ENCODE peak calls at places on chromosomes 3 and 15, in four cellular contexts. D, Q, Y and N are unnamed samples.
A peak's percentile ranks its signal among the peaks of the same experiment; 100 is the strongest.

GRCh38 chr15:64599226-64599625 is 138.8 kb downstream of the ZNF609 start:
- DNase-seq in D (no peak), Q (no peak), Y (no peak), N (no peak)

GRCh38 chr3:52787672-52788625 is 6.6 kb upstream of the ITIH3 start:
- DNase-seq in D (no peak), Q (no peak), Y (no peak), N (no peak)

GRCh38 chr3:106333911-106334618 is 465.3 kb upstream of the CBLB start:
- DNase-seq in Q (no peak), D (no peak), Y (peak; percentile 89), N (peak; percentile 81)

GRCh38 chr3:179149951-179150350 is 1.8 kb downstream of the PIK3CA start:
- DNase-seq in Q (no peak), Y (peak; percentile 13), D (no peak), N (no peak)

GRCh38 chr15:73317651-73318462 is 50.9 kb downstream of the HCN4 start:
- DNase-seq in Q (no peak), Y (peak; percentile 12), D (no peak), N (no peak)

GRCh38 chr15:99343836-99344551 is 92.7 kb downstream of the LRRC28 start:
- DNase-seq in Y (no peak), Q (no peak), D (no peak), N (no peak)

GRCh38 chr3:30749230-30749629 is 142.8 kb downstream of the TGFBR2 start:
- DNase-seq in Y (no peak), Q (no peak), D (no peak), N (no peak)

GRCh38 chr15:29672446-29672845 is 149.8 kb downstream of the TJP1 start:
- DNase-seq in D (no peak), Y (no peak), Q (no peak), N (no peak)

GRCh38 chr15:75661041-75661778 is 13.5 kb downstream of the SNX33 start:
- DNase-seq in Y (peak; percentile 97), D (peak; percentile 72), Q (peak; percentile 92), N (no peak)

GRCh38 chr15:27059610-27060202 is 88.7 kb downstream of the GABRG3 start:
- DNase-seq in D (peak; percentile 19), Q (peak; percentile 76), Y (peak; percentile 35), N (peak; percentile 16)

GRCh38 chr3:56812749-56813655 is 11.3 kb upstream of the ARHGEF3 start:
- DNase-seq in Y (peak; percentile 48), D (no peak), Q (peak; percentile 45), N (no peak)

GRCh38 chr3:156456771-156457224 is 98.1 kb downstream of the SSR3 start:
- DNase-seq in Q (peak; percentile 83), D (no peak), Y (peak; percentile 44), N (no peak)

GRCh38 chr15:59313703-59314332 is 58.9 kb downstream of the MYO1E start:
- DNase-seq in Q (peak; percentile 73), Y (peak; percentile 58), D (no peak), N (no peak)

GRCh38 chr15:77457619-77458265 is 37.1 kb downstream of the HMG20A start:
- DNase-seq in Q (no peak), D (no peak), Y (peak; percentile 60), N (no peak)

GRCh38 chr3:60096403-60096802 is 1046.6 kb upstream of the CFAP20DC start:
- DNase-seq in Y (no peak), Q (no peak), D (no peak), N (no peak)

GRCh38 chr3:126947429-126947828 is 35.5 kb upstream of the PLXNA1 start:
- DNase-seq in Q (no peak), Y (no peak), D (no peak), N (no peak)

GRCh38 chr3:58495101-58495500 is 3.2 kb downstream of the KCTD6 start:
- DNase-seq in D (no peak), Y (no peak), Q (no peak), N (no peak)

GRCh38 chr3:74584782-74585181 is 29.7 kb downstream of the CNTN3 start:
- DNase-seq in Y (no peak), Q (no peak), D (no peak), N (no peak)

GRCh38 chr3:148158210-148158609 is 539.5 kb upstream of the AGTR1 start:
- DNase-seq in Y (peak; percentile 93), D (peak; percentile 65), Q (no peak), N (peak; percentile 10)

GRCh38 chr3:106392905-106393304 is 524.1 kb upstream of the CBLB start:
- DNase-seq in D (no peak), Q (no peak), Y (peak; percentile 58), N (no peak)

GRCh38 chr3:69433938-69434263 is 48.0 kb upstream of the FRMD4B start:
- DNase-seq in Q (peak; percentile 55), D (no peak), Y (no peak), N (no peak)

GRCh38 chr3:104696470-104696869 is 670.2 kb upstream of the ALCAM start:
- DNase-seq in Q (no peak), Y (no peak), D (no peak), N (no peak)

GRCh38 chr15:100760357-100760903 is 119.2 kb upstream of the ALDH1A3 start:
- DNase-seq in D (no peak), Q (no peak), Y (no peak), N (no peak)

GRCh38 chr15:60535743-60536142 is 56.8 kb upstream of the ICE2 start:
- DNase-seq in D (no peak), Y (peak; percentile 19), Q (no peak), N (no peak)

GRCh38 chr3:17738921-17739320 is 3.5 kb downstream of the TBC1D5 start:
- DNase-seq in D (no peak), Y (no peak), Q (no peak), N (no peak)

GRCh38 chr15:59306520-59307163 is 66.0 kb downstream of the MYO1E start:
- DNase-seq in Y (no peak), D (no peak), Q (no peak), N (no peak)

GRCh38 chr3:127677541-127678314 is 5.0 kb downstream of the ABTB1 start:
- DNase-seq in Y (no peak), D (no peak), Q (no peak), N (no peak)

GRCh38 chr3:15303216-15303615 is 29.2 kb downstream of the SH3BP5 start:
- DNase-seq in Y (no peak), Q (no peak), D (no peak), N (no peak)

GRCh38 chr15:40040293-40040635 is 1.3 kb upstream of the SRP14 start:
- DNase-seq in Y (no peak), D (no peak), Q (no peak), N (no peak)
- H3K4me3 ChIP-seq in Y (no peak overlapping the region), D (no peak overlapping the region), Q (no peak overlapping the region), N (peak overlapping the region; percentile 90)

GRCh38 chr15:68608206-68608843 is 29.5 kb downstream of the CORO2B start:
- DNase-seq in D (no peak), Y (peak; percentile 81), Q (peak; percentile 50), N (no peak)
- H3K4me3 ChIP-seq in D (no peak overlapping the region), Y (no peak overlapping the region), Q (no peak overlapping the region), N (no peak overlapping the region)

DNA sequence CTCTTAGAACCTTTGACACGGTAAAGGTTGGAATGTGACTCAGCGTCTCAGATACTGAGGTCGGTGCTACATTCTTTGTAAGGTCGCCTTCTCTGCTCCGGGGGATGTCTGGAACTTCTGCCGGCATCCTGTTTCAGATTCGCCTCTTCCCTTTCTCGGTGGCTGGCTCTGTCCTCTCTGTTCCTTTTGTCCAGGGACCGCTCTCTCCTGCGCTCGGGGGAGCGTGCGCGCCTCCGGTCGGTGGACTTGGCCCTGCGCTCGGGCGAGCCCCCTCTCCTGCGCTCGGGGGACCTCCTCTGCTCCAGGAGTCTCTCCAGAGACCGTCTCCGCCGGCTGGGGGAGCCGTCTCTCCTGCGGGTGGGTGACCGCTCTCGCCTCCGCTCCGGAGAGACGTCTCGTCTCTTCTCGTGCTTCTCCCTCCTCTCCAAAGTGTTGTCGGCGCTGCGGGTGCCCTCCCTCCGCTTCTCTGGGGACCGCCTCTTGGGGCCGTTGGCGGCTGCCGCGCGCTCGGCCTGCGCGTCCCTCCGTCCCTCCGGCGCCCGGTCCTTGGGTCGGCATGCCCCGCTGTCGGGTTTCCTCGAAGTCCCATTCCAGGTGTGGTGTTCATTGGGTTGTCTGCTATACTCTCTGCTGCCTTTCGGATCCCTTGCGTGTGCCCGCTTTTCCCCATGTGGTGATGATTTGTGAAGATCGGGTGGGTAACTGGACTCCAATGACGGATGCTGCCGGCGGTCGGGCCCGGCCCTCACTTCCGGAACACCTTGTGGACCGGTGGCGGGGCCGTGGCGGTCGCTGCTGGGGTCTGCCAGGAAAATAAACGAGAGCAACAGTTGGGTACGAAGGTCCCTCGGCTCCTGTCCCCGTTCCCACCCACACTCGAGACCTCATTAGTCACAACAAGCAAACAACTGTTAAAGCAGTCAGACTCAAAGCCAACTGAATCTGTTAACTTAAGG is 668.8 kb upstream of the ADAMTS9 start:
- DNase-seq in D (no peak), Y (peak; percentile 32), Q (peak; percentile 23), N (no peak)
- H3K4me3 ChIP-seq in D (peak overlapping the region; percentile 33), Y (peak overlapping the region; percentile 57), Q (peak overlapping the region; percentile 21), N (peak overlapping the region; percentile 52)

DNA sequence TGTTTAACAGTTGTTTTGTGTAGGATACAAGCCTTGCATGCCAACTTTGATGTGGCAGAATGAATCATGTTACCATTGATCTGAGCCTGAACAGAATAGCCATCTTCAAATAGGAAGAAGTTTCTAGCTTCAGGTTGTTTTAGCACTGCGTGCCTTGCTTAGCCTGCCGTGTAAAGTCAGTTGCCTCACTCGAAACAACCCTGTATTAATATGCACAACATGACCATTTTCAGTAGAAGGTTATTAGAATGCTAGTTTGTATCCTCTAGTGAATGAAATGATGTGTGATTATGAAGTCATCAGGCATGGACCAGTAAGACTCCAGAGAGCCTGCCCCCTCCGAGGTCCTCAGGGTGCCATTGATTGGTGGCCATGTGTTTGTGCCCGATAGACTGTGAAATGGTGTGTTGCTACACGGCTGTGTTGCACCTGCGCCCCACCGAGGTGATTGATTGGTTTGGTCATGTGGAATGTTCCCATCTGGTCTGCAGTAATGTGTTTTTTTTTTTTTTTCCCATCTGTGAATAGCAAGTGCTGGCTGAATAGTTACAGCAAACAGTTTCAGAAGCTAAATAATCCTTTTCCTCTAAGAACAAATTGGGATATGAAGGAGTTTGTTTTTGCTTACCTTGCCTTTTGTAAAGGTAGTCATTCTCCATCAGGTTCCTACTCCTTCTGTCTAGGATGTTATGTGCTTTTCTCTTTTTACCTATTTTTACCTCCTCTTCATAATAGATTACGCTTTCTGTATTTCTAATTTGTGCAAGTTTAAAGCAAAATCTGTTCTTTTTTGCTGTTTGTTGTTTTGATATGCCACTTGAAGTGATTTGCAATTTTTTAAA is 214.9 kb downstream of the TCF12 start:
- DNase-seq in Q (no peak), Y (no peak), D (peak; percentile 60), N (no peak)
- H3K4me3 ChIP-seq in Q (no peak overlapping the region), Y (no peak overlapping the region), D (no peak overlapping the region), N (no peak overlapping the region)

GRCh38 chr3:183349421-183350157 is 78.8 kb downstream of the MCF2L2 start:
- DNase-seq in Y (no peak), D (no peak), Q (no peak), N (no peak)
- H3K4me3 ChIP-seq in Y (no peak overlapping the region), D (no peak overlapping the region), Q (no peak overlapping the region), N (no peak overlapping the region)

DNA sequence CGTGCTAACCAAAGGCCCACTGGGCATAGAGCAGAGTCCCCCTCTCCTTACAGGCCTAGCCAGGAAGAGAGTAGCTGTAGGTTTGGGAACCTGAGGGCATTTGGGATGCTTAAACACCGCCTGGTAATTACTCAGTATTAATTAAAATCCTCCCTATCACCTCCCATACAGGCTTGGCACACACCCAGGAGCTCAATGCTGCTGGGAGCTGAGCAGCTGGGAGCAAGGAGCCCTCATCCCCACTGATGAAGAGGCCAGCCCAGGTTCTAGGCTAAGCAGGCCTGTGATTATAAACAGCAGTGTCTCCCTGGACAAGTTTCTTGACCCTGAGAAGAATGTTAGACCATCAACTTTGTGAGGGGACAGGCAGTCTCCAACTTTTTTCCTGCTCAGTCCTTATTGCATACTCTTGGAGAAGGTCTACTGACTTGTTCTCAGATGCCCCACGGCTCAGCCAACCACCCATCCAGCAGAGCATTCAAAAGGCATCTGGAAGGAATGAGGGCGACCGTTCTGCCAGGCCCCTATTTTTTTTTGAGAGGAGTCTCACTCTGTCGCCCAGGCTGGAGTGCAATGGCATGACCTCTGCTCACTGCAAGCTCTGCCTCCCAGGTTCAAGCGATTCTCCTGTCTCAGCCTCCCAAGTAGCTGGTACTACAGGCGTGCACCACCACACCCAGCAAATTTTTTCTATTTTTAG is 1.3 kb upstream of the PRKAR2A start:
- DNase-seq in D (no peak), Q (no peak), Y (no peak), N (no peak)
- H3K4me3 ChIP-seq in D (no peak overlapping the region), Q (no peak overlapping the region), Y (no peak overlapping the region), N (no peak overlapping the region)